ENCODE peak calls at places on chromosomes 1 and 21, in nine cellular contexts. One of them, this sample, is unnamed.

GRCh38 chr1:172325562-172325961 is 94.9 kb upstream of the C1orf105 start:
- DNase-seq in NCI-H1417: no peak
- DNase-seq in H1: no peak
- DNase-seq in M059J: peak; percentile 86
- DNase-seq in ACHN: no peak
- DNase-seq in endodermal cell: no peak
- DNase-seq in COR-L47: no peak
- DNase-seq in activated T-cell treated with anti-CD3 and anti-CD28 coated beads, Interleukin-2, amount 50 U/mL, for 24 hours: no peak
- DNase-seq in NCI-H510A treated with DMSO at 0.1 percent for 48 hours: no peak
- DNase-seq in this sample: no peak

GRCh38 chr1:223233410-223234163 is 90.5 kb upstream of the TLR5 start:
- DNase-seq in NCI-H1417: no peak
- DNase-seq in activated T-cell treated with anti-CD3 and anti-CD28 coated beads, Interleukin-2, amount 50 U/mL, for 24 hours: no peak
- DNase-seq in M059J: peak; percentile 93
- DNase-seq in H1: peak; percentile 35
- DNase-seq in ACHN: peak; percentile 49
- DNase-seq in COR-L47: no peak
- DNase-seq in endodermal cell: peak; percentile 62
- DNase-seq in NCI-H510A treated with DMSO at 0.1 percent for 48 hours: no peak
- DNase-seq in this sample: peak; percentile 20

GRCh38 chr1:7508052-7508745 is 262.9 kb upstream of the VAMP3 start:
- DNase-seq in ACHN: no peak
- DNase-seq in endodermal cell: no peak
- DNase-seq in H1: no peak
- DNase-seq in NCI-H1417: no peak
- DNase-seq in NCI-H510A treated with DMSO at 0.1 percent for 48 hours: no peak
- DNase-seq in activated T-cell treated with anti-CD3 and anti-CD28 coated beads, Interleukin-2, amount 50 U/mL, for 24 hours: no peak
- DNase-seq in COR-L47: no peak
- DNase-seq in M059J: peak; percentile 27
- DNase-seq in this sample: no peak

GRCh38 chr1:8545078-8545477 is 227.2 kb downstream of the SLC45A1 start:
- DNase-seq in activated T-cell treated with anti-CD3 and anti-CD28 coated beads, Interleukin-2, amount 50 U/mL, for 24 hours: no peak
- DNase-seq in ACHN: no peak
- DNase-seq in NCI-H1417: no peak
- DNase-seq in COR-L47: no peak
- DNase-seq in M059J: no peak
- DNase-seq in NCI-H510A treated with DMSO at 0.1 percent for 48 hours: no peak
- DNase-seq in H1: no peak
- DNase-seq in endodermal cell: no peak
- DNase-seq in this sample: no peak

GRCh38 chr1:113479713-113480676 is 89.7 kb downstream of the MAGI3 start:
- DNase-seq in activated T-cell treated with anti-CD3 and anti-CD28 coated beads, Interleukin-2, amount 50 U/mL, for 24 hours: no peak
- DNase-seq in NCI-H510A treated with DMSO at 0.1 percent for 48 hours: no peak
- DNase-seq in NCI-H1417: no peak
- DNase-seq in ACHN: no peak
- DNase-seq in H1: no peak
- DNase-seq in COR-L47: no peak
- DNase-seq in M059J: peak; percentile 64
- DNase-seq in endodermal cell: no peak
- DNase-seq in this sample: no peak

GRCh38 chr21:44443291-44443890 is 11.9 kb upstream of the LRRC3 start:
- DNase-seq in COR-L47: no peak
- DNase-seq in NCI-H1417: no peak
- DNase-seq in M059J: no peak
- DNase-seq in ACHN: no peak
- DNase-seq in H1: no peak
- DNase-seq in NCI-H510A treated with DMSO at 0.1 percent for 48 hours: no peak
- DNase-seq in endodermal cell: no peak
- DNase-seq in activated T-cell treated with anti-CD3 and anti-CD28 coated beads, Interleukin-2, amount 50 U/mL, for 24 hours: no peak
- DNase-seq in this sample: no peak

GRCh38 chr1:100313382-100313781 is 38.9 kb upstream of the CDC14A start:
- DNase-seq in ACHN: no peak
- DNase-seq in M059J: no peak
- DNase-seq in NCI-H510A treated with DMSO at 0.1 percent for 48 hours: no peak
- DNase-seq in endodermal cell: no peak
- DNase-seq in activated T-cell treated with anti-CD3 and anti-CD28 coated beads, Interleukin-2, amount 50 U/mL, for 24 hours: no peak
- DNase-seq in COR-L47: no peak
- DNase-seq in H1: no peak
- DNase-seq in NCI-H1417: no peak
- DNase-seq in this sample: no peak

GRCh38 chr1:39106949-39107740 is 81.0 kb downstream of the NDUFS5 start:
- DNase-seq in COR-L47: no peak
- DNase-seq in H1: no peak
- DNase-seq in activated T-cell treated with anti-CD3 and anti-CD28 coated beads, Interleukin-2, amount 50 U/mL, for 24 hours: no peak
- DNase-seq in NCI-H510A treated with DMSO at 0.1 percent for 48 hours: no peak
- DNase-seq in M059J: no peak
- DNase-seq in endodermal cell: peak; percentile 59
- DNase-seq in ACHN: no peak
- DNase-seq in NCI-H1417: no peak
- DNase-seq in this sample: no peak

GRCh38 chr1:94416901-94417701 is 1.1 kb upstream of the ABCD3 start:
- DNase-seq in ACHN: peak; percentile 39
- DNase-seq in COR-L47: no peak
- DNase-seq in NCI-H1417: no peak
- DNase-seq in activated T-cell treated with anti-CD3 and anti-CD28 coated beads, Interleukin-2, amount 50 U/mL, for 24 hours: no peak
- DNase-seq in H1: no peak
- DNase-seq in M059J: peak; percentile 75
- DNase-seq in NCI-H510A treated with DMSO at 0.1 percent for 48 hours: peak; percentile 66
- DNase-seq in endodermal cell: peak; percentile 39
- DNase-seq in this sample: no peak

GRCh38 chr1:54480201-54480848 is 67.7 kb upstream of the ACOT11 start:
- DNase-seq in ACHN: no peak
- DNase-seq in COR-L47: no peak
- DNase-seq in NCI-H1417: no peak
- DNase-seq in endodermal cell: peak; percentile 78
- DNase-seq in activated T-cell treated with anti-CD3 and anti-CD28 coated beads, Interleukin-2, amount 50 U/mL, for 24 hours: no peak
- DNase-seq in NCI-H510A treated with DMSO at 0.1 percent for 48 hours: no peak
- DNase-seq in H1: no peak
- DNase-seq in M059J: no peak
- DNase-seq in this sample: no peak

GRCh38 chr1:174131032-174131638 is 28.2 kb upstream of the RABGAP1L start:
- DNase-seq in endodermal cell: peak; percentile 71
- DNase-seq in NCI-H1417: no peak
- DNase-seq in COR-L47: no peak
- DNase-seq in activated T-cell treated with anti-CD3 and anti-CD28 coated beads, Interleukin-2, amount 50 U/mL, for 24 hours: no peak
- DNase-seq in ACHN: no peak
- DNase-seq in M059J: peak; percentile 13
- DNase-seq in H1: no peak
- DNase-seq in NCI-H510A treated with DMSO at 0.1 percent for 48 hours: no peak
- DNase-seq in this sample: no peak

GRCh38 chr1:29332204-29332603 is 95.9 kb downstream of the PTPRU start:
- DNase-seq in NCI-H1417: peak; percentile 47
- DNase-seq in H1: peak; percentile 86
- DNase-seq in COR-L47: no peak
- DNase-seq in activated T-cell treated with anti-CD3 and anti-CD28 coated beads, Interleukin-2, amount 50 U/mL, for 24 hours: no peak
- DNase-seq in NCI-H510A treated with DMSO at 0.1 percent for 48 hours: peak; percentile 23
- DNase-seq in ACHN: peak; percentile 33
- DNase-seq in M059J: peak; percentile 32
- DNase-seq in endodermal cell: peak; percentile 90
- DNase-seq in this sample: no peak

GRCh38 chr1:192563129-192563528 is 12.4 kb upstream of the RGS1 start:
- DNase-seq in M059J: no peak
- DNase-seq in NCI-H1417: no peak
- DNase-seq in NCI-H510A treated with DMSO at 0.1 percent for 48 hours: no peak
- DNase-seq in activated T-cell treated with anti-CD3 and anti-CD28 coated beads, Interleukin-2, amount 50 U/mL, for 24 hours: no peak
- DNase-seq in endodermal cell: no peak
- DNase-seq in COR-L47: no peak
- DNase-seq in H1: no peak
- DNase-seq in ACHN: no peak
- DNase-seq in this sample: no peak

GRCh38 chr1:22540311-22540710 is 23.0 kb upstream of the EPHA8 start:
- DNase-seq in H1: no peak
- DNase-seq in endodermal cell: no peak
- DNase-seq in NCI-H1417: no peak
- DNase-seq in ACHN: no peak
- DNase-seq in COR-L47: no peak
- DNase-seq in activated T-cell treated with anti-CD3 and anti-CD28 coated beads, Interleukin-2, amount 50 U/mL, for 24 hours: no peak
- DNase-seq in M059J: no peak
- DNase-seq in NCI-H510A treated with DMSO at 0.1 percent for 48 hours: no peak
- DNase-seq in this sample: no peak

GRCh38 chr1:170910273-170910672 is 25.1 kb upstream of the MROH9 start:
- DNase-seq in endodermal cell: no peak
- DNase-seq in NCI-H510A treated with DMSO at 0.1 percent for 48 hours: no peak
- DNase-seq in activated T-cell treated with anti-CD3 and anti-CD28 coated beads, Interleukin-2, amount 50 U/mL, for 24 hours: no peak
- DNase-seq in H1: no peak
- DNase-seq in NCI-H1417: no peak
- DNase-seq in ACHN: no peak
- DNase-seq in M059J: peak; percentile 55
- DNase-seq in COR-L47: no peak
- DNase-seq in this sample: no peak

GRCh38 chr1:70674981-70675685 is 264.1 kb downstream of the CTH start:
- DNase-seq in NCI-H1417: no peak
- DNase-seq in endodermal cell: peak; percentile 57
- DNase-seq in H1: no peak
- DNase-seq in M059J: no peak
- DNase-seq in COR-L47: no peak
- DNase-seq in activated T-cell treated with anti-CD3 and anti-CD28 coated beads, Interleukin-2, amount 50 U/mL, for 24 hours: no peak
- DNase-seq in ACHN: no peak
- DNase-seq in NCI-H510A treated with DMSO at 0.1 percent for 48 hours: no peak
- DNase-seq in this sample: no peak

GRCh38 chr21:25362375-25363267 is 244.7 kb downstream of the MRPL39 start:
- DNase-seq in NCI-H510A treated with DMSO at 0.1 percent for 48 hours: no peak
- DNase-seq in activated T-cell treated with anti-CD3 and anti-CD28 coated beads, Interleukin-2, amount 50 U/mL, for 24 hours: no peak
- DNase-seq in ACHN: no peak
- DNase-seq in COR-L47: no peak
- DNase-seq in H1: no peak
- DNase-seq in NCI-H1417: no peak
- DNase-seq in endodermal cell: no peak
- DNase-seq in M059J: no peak
- DNase-seq in this sample: no peak

GRCh38 chr1:109392788-109393580 is 4.7 kb downstream of the SORT1 start:
- DNase-seq in COR-L47: no peak
- DNase-seq in NCI-H510A treated with DMSO at 0.1 percent for 48 hours: peak; percentile 50
- DNase-seq in M059J: peak; percentile 83
- DNase-seq in activated T-cell treated with anti-CD3 and anti-CD28 coated beads, Interleukin-2, amount 50 U/mL, for 24 hours: no peak
- DNase-seq in NCI-H1417: no peak
- DNase-seq in ACHN: no peak
- DNase-seq in endodermal cell: peak; percentile 54
- DNase-seq in H1: no peak
- DNase-seq in this sample: no peak